ENCODE peak calls at places on chromosomes 3 and 15, in eight cellular contexts. D is GM13977; J is T1000; N is hepatocyte; R is OCI-LY7; K is stimulated activated CD8-positive, alpha-beta memory T cell treated with anti-CD3 and anti-CD28 coated beads, Interleukin-4, amount 100 ng/mL, for 48 hours; I is activated gamma-delta T cell treated with anti-CD3 and anti-CD28 coated beads, Interleukin-2, amount 50 U/mL, for 16 hours; O is HEK293T. H is an unnamed sample.
A peak's percentile ranks its signal among the peaks of the same experiment; 100 is the strongest.

GRCh38 chr3:29515451-29515850 is 234.6 kb downstream of the RBMS3 start:
- DNase-seq in D (peak; percentile 11), J (no peak), N (no peak), R (peak; percentile 29), K (no peak), I (no peak), O (no peak), H (peak; percentile 40)

GRCh38 chr15:42591238-42591936 is 16.0 kb downstream of the STARD9 start:
- DNase-seq in D (no peak), J (no peak), N (peak; percentile 36), R (peak; percentile 43), K (no peak), I (no peak), O (peak; percentile 30), H (peak; percentile 64)

GRCh38 chr3:170075425-170076091 is 37.8 kb downstream of the GPR160 start:
- DNase-seq in D (no peak), J (no peak), N (no peak), R (no peak), K (no peak), I (no peak), O (no peak), H (no peak)

GRCh38 chr15:100667405-100668320 is 65.3 kb downstream of the ASB7 start:
- DNase-seq in D (no peak), J (no peak), N (peak; percentile 33), R (no peak), K (no peak), I (no peak), O (no peak), H (no peak)

GRCh38 chr3:61915296-61915695 is 353.9 kb downstream of the PTPRG start:
- DNase-seq in D (no peak), J (no peak), N (no peak), R (no peak), K (no peak), I (no peak), O (no peak), H (no peak)

GRCh38 chr3:27607370-27607769 is 114.8 kb downstream of the EOMES start:
- DNase-seq in D (no peak), J (no peak), N (no peak), R (no peak), K (no peak), I (no peak), O (no peak), H (no peak)

GRCh38 chr15:80749589-80749988 is 29.6 kb upstream of the CEMIP start:
- DNase-seq in D (no peak), J (no peak), N (no peak), R (no peak), K (no peak), I (no peak), O (no peak), H (peak; percentile 91)

GRCh38 chr3:47646362-47646761 is 67.7 kb upstream of the CSPG5 start:
- DNase-seq in D (no peak), J (no peak), N (no peak), R (no peak), K (no peak), I (no peak), O (no peak), H (no peak)

GRCh38 chr3:65604863-65605526 is 433.7 kb downstream of the MAGI1 start:
- DNase-seq in D (no peak), J (no peak), N (no peak), R (no peak), K (no peak), I (no peak), O (no peak), H (no peak)

GRCh38 chr3:66761093-66761780 is 236.9 kb upstream of the KBTBD8 start:
- DNase-seq in D (no peak), J (no peak), N (no peak), R (no peak), K (no peak), I (no peak), O (no peak), H (no peak)

H was measured in DMS53.